ENCODE peak calls at places on chromosome 21, in six cellular contexts. One of them, this sample, is unnamed.

GRCh38 chr21:43287111-43287973 is 118.5 kb downstream of the CRYAA start:
- DNase-seq in pancreas: no peak
- DNase-seq in HCT116: no peak
- DNase-seq in progenitor cell of endocrine pancreas: no peak
- DNase-seq in cardiac muscle cell: no peak
- DNase-seq in RWPE1: no peak
- DNase-seq in this sample: no peak

GRCh38 chr21:25733859-25734653 is 648 bp downstream of the ATP5PF start:
- DNase-seq in pancreas: peak
- DNase-seq in HCT116: no peak
- DNase-seq in progenitor cell of endocrine pancreas: no peak
- DNase-seq in cardiac muscle cell: peak
- DNase-seq in RWPE1: no peak
- DNase-seq in this sample: no peak

GRCh38 chr21:15003463-15004135 is 61.2 kb downstream of the NRIP1 start:
- DNase-seq in pancreas: no peak
- DNase-seq in HCT116: no peak
- DNase-seq in progenitor cell of endocrine pancreas: no peak
- DNase-seq in cardiac muscle cell: peak
- DNase-seq in RWPE1: no peak
- DNase-seq in this sample: no peak

GRCh38 chr21:33870768-33871167 is 44.8 kb downstream of the ATP5PO start:
- DNase-seq in pancreas: no peak
- DNase-seq in HCT116: no peak
- DNase-seq in progenitor cell of endocrine pancreas: no peak
- DNase-seq in cardiac muscle cell: no peak
- DNase-seq in RWPE1: no peak
- DNase-seq in this sample: no peak

GRCh38 chr21:26550357-26550756 is 22.7 kb downstream of the CYYR1 start:
- DNase-seq in pancreas: no peak
- DNase-seq in HCT116: no peak
- DNase-seq in progenitor cell of endocrine pancreas: no peak
- DNase-seq in cardiac muscle cell: no peak
- DNase-seq in RWPE1: no peak
- DNase-seq in this sample: no peak

GRCh38 chr21:9759972-9760371 is 761.4 kb upstream of the TPTE start:
- DNase-seq in pancreas: no peak
- DNase-seq in HCT116: no peak
- DNase-seq in progenitor cell of endocrine pancreas: no peak
- DNase-seq in cardiac muscle cell: no peak
- DNase-seq in RWPE1: no peak
- DNase-seq in this sample: no peak

GRCh38 chr21:37869661-37870060 is 46.6 kb downstream of the KCNJ6 start:
- DNase-seq in pancreas: no peak
- DNase-seq in HCT116: no peak
- DNase-seq in progenitor cell of endocrine pancreas: no peak
- DNase-seq in cardiac muscle cell: no peak
- DNase-seq in RWPE1: no peak
- DNase-seq in this sample: no peak

GRCh38 chr21:16084776-16085364 is 355.1 kb downstream of the USP25 start:
- DNase-seq in pancreas: no peak
- DNase-seq in HCT116: no peak
- DNase-seq in progenitor cell of endocrine pancreas: no peak
- DNase-seq in cardiac muscle cell: no peak
- DNase-seq in RWPE1: no peak
- DNase-seq in this sample: no peak

GRCh38 chr21:38470762-38471161 is 27.5 kb downstream of the ERG start:
- DNase-seq in pancreas: no peak
- DNase-seq in HCT116: no peak
- DNase-seq in progenitor cell of endocrine pancreas: no peak
- DNase-seq in cardiac muscle cell: no peak
- DNase-seq in RWPE1: peak
- DNase-seq in this sample: no peak

GRCh38 chr21:41611966-41612606 is 104.1 kb upstream of the TMPRSS2 start:
- DNase-seq in pancreas: no peak
- DNase-seq in HCT116: peak
- DNase-seq in progenitor cell of endocrine pancreas: no peak
- DNase-seq in cardiac muscle cell: no peak
- DNase-seq in RWPE1: peak
- DNase-seq in this sample: no peak
- TF ChIP-seq CTCF in pancreas: no peak
- TF ChIP-seq CTCF in HCT116: peak
- TF ChIP-seq CTCF in progenitor cell of endocrine pancreas: no peak
- TF ChIP-seq CTCF in cardiac muscle cell: peak
- TF ChIP-seq CTCF in RWPE1: no peak
- TF ChIP-seq CTCF in this sample: no peak

GRCh38 chr21:42025392-42026071 is 15.4 kb upstream of the ZBTB21 start:
- DNase-seq in pancreas: no peak
- DNase-seq in HCT116: no peak
- DNase-seq in progenitor cell of endocrine pancreas: no peak
- DNase-seq in cardiac muscle cell: no peak
- DNase-seq in RWPE1: no peak
- DNase-seq in this sample: no peak

GRCh38 chr21:42021751-42022430 is 11.7 kb upstream of the ZBTB21 start:
- DNase-seq in pancreas: peak
- DNase-seq in HCT116: no peak
- DNase-seq in progenitor cell of endocrine pancreas: no peak
- DNase-seq in cardiac muscle cell: no peak
- DNase-seq in RWPE1: no peak
- DNase-seq in this sample: no peak

GRCh38 chr21:42024261-42024877 is 14.2 kb upstream of the ZBTB21 start:
- DNase-seq in pancreas: no peak
- DNase-seq in HCT116: no peak
- DNase-seq in progenitor cell of endocrine pancreas: no peak
- DNase-seq in cardiac muscle cell: no peak
- DNase-seq in RWPE1: no peak
- DNase-seq in this sample: no peak

GRCh38 chr21:42026072-42026415 is 15.9 kb upstream of the ZBTB21 start:
- DNase-seq in pancreas: no peak
- DNase-seq in HCT116: no peak
- DNase-seq in progenitor cell of endocrine pancreas: no peak
- DNase-seq in cardiac muscle cell: no peak
- DNase-seq in RWPE1: no peak
- DNase-seq in this sample: no peak

DNA sequence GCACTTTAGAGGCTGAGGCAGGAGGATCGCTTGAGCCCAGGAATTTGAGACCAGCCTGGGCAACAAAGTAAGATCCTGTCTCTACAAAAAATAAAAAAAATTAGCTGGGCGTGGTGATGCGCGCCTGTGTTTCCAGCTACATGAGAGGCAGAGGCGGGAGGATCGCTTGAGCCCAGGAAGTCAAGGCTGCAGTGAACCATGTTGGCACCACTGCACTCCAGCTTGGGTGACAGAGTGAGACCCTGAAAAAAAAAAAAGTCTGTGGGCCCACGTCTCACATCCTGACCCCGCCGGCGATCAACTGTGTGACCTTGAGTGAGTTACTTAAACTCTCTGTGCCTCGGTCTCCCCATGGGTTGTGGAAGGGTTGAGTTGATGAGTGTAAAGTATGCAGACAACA is 12.7 kb upstream of the ZBTB21 start:
- DNase-seq in pancreas: no peak
- DNase-seq in HCT116: no peak
- DNase-seq in progenitor cell of endocrine pancreas: no peak
- DNase-seq in cardiac muscle cell: no peak
- DNase-seq in RWPE1: no peak
- DNase-seq in this sample: no peak
- TF ChIP-seq CTCF in pancreas: no peak
- TF ChIP-seq CTCF in HCT116: no peak
- TF ChIP-seq CTCF in progenitor cell of endocrine pancreas: no peak
- TF ChIP-seq CTCF in cardiac muscle cell: no peak
- TF ChIP-seq CTCF in RWPE1: no peak
- TF ChIP-seq CTCF in this sample: no peak

GRCh38 chr21:45354970-45355369 is 50.0 kb upstream of the COL18A1 start:
- DNase-seq in pancreas: no peak
- DNase-seq in HCT116: no peak
- DNase-seq in progenitor cell of endocrine pancreas: no peak
- DNase-seq in cardiac muscle cell: no peak
- DNase-seq in RWPE1: no peak
- DNase-seq in this sample: no peak

GRCh38 chr21:45355573-45355972 is 49.4 kb upstream of the COL18A1 start:
- DNase-seq in pancreas: no peak
- DNase-seq in HCT116: no peak
- DNase-seq in progenitor cell of endocrine pancreas: no peak
- DNase-seq in cardiac muscle cell: no peak
- DNase-seq in RWPE1: no peak
- DNase-seq in this sample: no peak

GRCh38 chr21:45357436-45358260 is 47.3 kb upstream of the COL18A1 start:
- DNase-seq in pancreas: no peak
- DNase-seq in HCT116: no peak
- DNase-seq in progenitor cell of endocrine pancreas: no peak
- DNase-seq in cardiac muscle cell: no peak
- DNase-seq in RWPE1: no peak
- DNase-seq in this sample: no peak

GRCh38 chr21:45356653-45357435 is 48.1 kb upstream of the COL18A1 start:
- DNase-seq in pancreas: no peak
- DNase-seq in HCT116: no peak
- DNase-seq in progenitor cell of endocrine pancreas: no peak
- DNase-seq in cardiac muscle cell: no peak
- DNase-seq in RWPE1: no peak
- DNase-seq in this sample: no peak

GRCh38 chr21:45356251-45356650 is 48.7 kb upstream of the COL18A1 start:
- DNase-seq in pancreas: no peak
- DNase-seq in HCT116: no peak
- DNase-seq in progenitor cell of endocrine pancreas: no peak
- DNase-seq in cardiac muscle cell: no peak
- DNase-seq in RWPE1: no peak
- DNase-seq in this sample: no peak
- TF ChIP-seq CTCF in pancreas: no peak
- TF ChIP-seq CTCF in HCT116: peak
- TF ChIP-seq CTCF in progenitor cell of endocrine pancreas: peak
- TF ChIP-seq CTCF in cardiac muscle cell: no peak
- TF ChIP-seq CTCF in RWPE1: no peak
- TF ChIP-seq CTCF in this sample: no peak

DNA sequence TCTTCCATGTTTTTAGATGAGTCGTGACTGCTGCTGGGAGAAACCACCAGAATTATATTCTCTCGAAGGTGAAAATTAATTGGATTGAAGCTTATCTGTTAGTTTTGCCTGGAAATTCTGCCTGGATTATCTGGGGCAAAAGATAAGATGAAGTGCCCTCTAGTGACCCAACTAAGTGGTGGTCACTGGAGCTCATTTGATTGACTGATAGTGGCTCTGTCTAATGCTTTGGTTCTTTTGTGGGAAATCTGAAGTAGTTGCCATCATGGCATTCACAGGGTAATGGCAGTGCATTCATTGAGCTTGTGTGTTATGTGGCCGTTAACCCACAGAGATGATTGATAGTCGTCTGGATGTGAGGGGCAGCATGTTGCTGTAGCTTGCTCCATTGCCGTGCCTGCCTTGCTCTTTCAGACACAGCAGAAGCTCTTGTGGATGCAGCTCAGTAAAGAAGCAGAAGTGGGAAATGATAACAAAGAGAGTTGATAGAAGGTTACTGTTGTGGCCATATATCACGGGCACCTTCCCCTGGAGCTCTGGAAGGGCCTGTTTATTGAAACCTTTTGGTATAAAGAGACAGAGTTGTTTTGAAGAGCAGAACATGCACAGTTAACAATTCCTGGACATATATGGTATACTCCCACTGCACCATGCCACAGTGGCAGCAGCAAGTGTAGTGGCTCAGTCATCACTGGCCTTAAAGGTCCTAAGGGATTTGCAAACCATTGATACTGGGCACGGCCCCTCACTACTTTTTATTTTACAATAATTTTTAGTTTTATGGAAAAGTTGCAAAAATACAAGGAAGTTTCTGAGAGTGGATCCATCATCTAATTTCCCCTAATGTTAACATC is 42.0 kb downstream of the CXADR start:
- DNase-seq in pancreas: no peak
- DNase-seq in HCT116: no peak
- DNase-seq in progenitor cell of endocrine pancreas: no peak
- DNase-seq in cardiac muscle cell: peak
- DNase-seq in RWPE1: peak
- DNase-seq in this sample: no peak
- TF ChIP-seq CTCF in pancreas: no peak
- TF ChIP-seq CTCF in HCT116: peak
- TF ChIP-seq CTCF in progenitor cell of endocrine pancreas: peak
- TF ChIP-seq CTCF in cardiac muscle cell: peak
- TF ChIP-seq CTCF in RWPE1: peak
- TF ChIP-seq CTCF in this sample: peak

GRCh38 chr21:36630485-36631206 is 68.3 kb upstream of the SIM2 start:
- DNase-seq in pancreas: peak
- DNase-seq in HCT116: peak
- DNase-seq in progenitor cell of endocrine pancreas: peak
- DNase-seq in cardiac muscle cell: peak
- DNase-seq in RWPE1: peak
- DNase-seq in this sample: peak
- TF ChIP-seq CTCF in pancreas: peak
- TF ChIP-seq CTCF in HCT116: peak
- TF ChIP-seq CTCF in progenitor cell of endocrine pancreas: peak
- TF ChIP-seq CTCF in cardiac muscle cell: peak
- TF ChIP-seq CTCF in RWPE1: peak
- TF ChIP-seq CTCF in this sample: peak

GRCh38 chr21:30463713-30464112 is 16.5 kb downstream of the KRTAP19-1 start:
- DNase-seq in pancreas: no peak
- DNase-seq in HCT116: no peak
- DNase-seq in progenitor cell of endocrine pancreas: no peak
- DNase-seq in cardiac muscle cell: peak
- DNase-seq in RWPE1: peak
- DNase-seq in this sample: no peak
- TF ChIP-seq CTCF in pancreas: peak
- TF ChIP-seq CTCF in HCT116: peak
- TF ChIP-seq CTCF in progenitor cell of endocrine pancreas: peak
- TF ChIP-seq CTCF in cardiac muscle cell: no peak
- TF ChIP-seq CTCF in RWPE1: peak
- TF ChIP-seq CTCF in this sample: peak

DNA sequence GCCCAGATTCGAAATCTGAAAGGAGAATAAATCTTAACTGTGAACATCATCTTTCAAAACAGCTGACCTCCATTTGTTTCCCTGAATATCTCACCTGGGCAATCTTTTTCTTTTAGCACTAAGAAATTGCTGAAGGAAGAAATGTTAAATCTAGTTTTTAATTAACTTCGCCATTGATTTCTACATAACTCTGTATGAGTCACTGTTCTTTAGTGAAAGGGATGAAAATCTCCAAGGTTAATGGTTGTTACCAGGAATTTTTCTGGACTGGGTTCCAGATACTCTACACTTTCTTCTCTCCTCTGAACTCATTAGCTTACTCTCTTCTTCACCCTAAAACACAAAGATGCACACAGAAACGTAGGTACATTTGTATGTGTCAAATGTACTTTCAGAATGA is 235.7 kb downstream of the BACH1 start:
- DNase-seq in pancreas: no peak
- DNase-seq in HCT116: no peak
- DNase-seq in progenitor cell of endocrine pancreas: no peak
- DNase-seq in cardiac muscle cell: no peak
- DNase-seq in RWPE1: no peak
- DNase-seq in this sample: no peak
- TF ChIP-seq CTCF in pancreas: no peak
- TF ChIP-seq CTCF in HCT116: no peak
- TF ChIP-seq CTCF in progenitor cell of endocrine pancreas: no peak
- TF ChIP-seq CTCF in cardiac muscle cell: no peak
- TF ChIP-seq CTCF in RWPE1: no peak
- TF ChIP-seq CTCF in this sample: no peak

DNA sequence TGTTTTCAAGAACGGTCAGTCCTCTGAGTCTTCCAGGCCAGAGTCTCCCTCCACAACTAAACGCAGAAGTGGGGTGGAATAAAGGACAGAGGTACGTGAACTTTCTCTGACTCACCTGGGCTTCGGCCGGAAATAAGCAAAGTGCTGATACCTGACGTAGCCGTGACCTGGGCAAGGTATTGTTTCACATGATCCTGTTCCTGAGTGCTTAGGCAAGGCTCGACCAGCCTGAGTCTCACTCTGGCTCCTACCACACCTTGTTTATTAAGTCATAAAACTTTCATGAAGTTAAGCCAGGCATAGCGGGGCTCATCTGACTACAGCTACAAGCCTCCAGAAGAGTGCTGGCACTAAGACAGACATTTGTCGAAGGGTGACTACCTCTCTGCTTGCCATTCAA is 327.5 kb downstream of the SETD4 start:
- DNase-seq in pancreas: no peak
- DNase-seq in HCT116: no peak
- DNase-seq in progenitor cell of endocrine pancreas: no peak
- DNase-seq in cardiac muscle cell: no peak
- DNase-seq in RWPE1: peak
- DNase-seq in this sample: no peak
- TF ChIP-seq CTCF in pancreas: no peak
- TF ChIP-seq CTCF in HCT116: no peak
- TF ChIP-seq CTCF in progenitor cell of endocrine pancreas: no peak
- TF ChIP-seq CTCF in cardiac muscle cell: no peak
- TF ChIP-seq CTCF in RWPE1: no peak
- TF ChIP-seq CTCF in this sample: no peak

This sample was measured in D721Med.